ENCODE peak calls at places on chromosomes 4 and X, in nine cellular contexts. S is left cardiac atrium; L is activated effector memory CD4-positive, alpha-beta T cell treated with anti-CD3 and anti-CD28 coated beads, Interleukin-2, amount 50 U/mL, for 16 hours; A is T-helper 17 cell; G is testis; H is NCI-H345; Q is posterior cingulate gyrus; D is RPMI7951; P is EH. E is an unnamed sample.

GRCh38 chr4:77021614-77022089 is 54.1 kb downstream of the CCNI start:
- DNase-seq in S (no peak), L (no peak), A (no peak), G (peak), H (no peak), Q (no peak), D (no peak), P (peak), E (no peak)

GRCh38 chrX:1027133-1027532 is 185.3 kb downstream of the CRLF2 start:
- DNase-seq in S (no peak), L (no peak), A (no peak), G (no peak), H (no peak), Q (no peak), D (no peak), P (no peak), E (no peak)

GRCh38 chr4:10667651-10668341 is 16.8 kb downstream of the CLNK start:
- DNase-seq in S (no peak), L (no peak), A (no peak), G (no peak), H (peak), Q (no peak), D (no peak), P (no peak), E (no peak)

GRCh38 chr4:108885211-108885610 is 122.4 kb upstream of the ETNPPL start:
- DNase-seq in S (no peak), L (no peak), A (no peak), G (no peak), H (no peak), Q (no peak), D (peak), P (peak), E (no peak)

GRCh38 chr4:522438-522837 is 23.4 kb downstream of the PIGG start:
- DNase-seq in S (no peak), L (no peak), A (no peak), G (no peak), H (no peak), Q (no peak), D (no peak), P (no peak), E (no peak)

GRCh38 chrX:24100713-24101112 is 46.0 kb downstream of the EIF2S3 start:
- DNase-seq in S (no peak), L (no peak), A (no peak), G (no peak), H (no peak), Q (no peak), D (peak), P (peak), E (no peak)

GRCh38 chrX:130049821-130050220 is 60.5 kb downstream of the ELF4 start:
- DNase-seq in S (no peak), L (no peak), A (no peak), G (no peak), H (no peak), Q (no peak), D (no peak), P (no peak), E (no peak)

GRCh38 chr4:165191814-165192499 is 15.4 kb upstream of the KLHL2 start:
- DNase-seq in S (no peak), L (no peak), A (no peak), G (no peak), H (no peak), Q (no peak), D (no peak), P (no peak), E (no peak)

GRCh38 chr4:3291411-3291968 is 1.3 kb upstream of the RGS12 start:
- DNase-seq in S (no peak), L (no peak), A (no peak), G (no peak), H (no peak), Q (no peak), D (peak), P (no peak), E (peak)

GRCh38 chr4:25981749-25982148 is 67.7 kb downstream of the SMIM20 start:
- DNase-seq in S (peak), L (no peak), A (no peak), G (no peak), H (no peak), Q (no peak), D (no peak), P (no peak), E (no peak)

GRCh38 chr4:64584981-64585557 is 175.8 kb upstream of the TECRL start:
- DNase-seq in S (peak), L (no peak), A (no peak), G (peak), H (no peak), Q (no peak), D (peak), P (peak), E (peak)

GRCh38 chr4:56790566-56791175 is 30.8 kb downstream of the SPINK2 start:
- DNase-seq in S (no peak), L (no peak), A (no peak), G (no peak), H (no peak), Q (no peak), D (no peak), P (no peak), E (no peak)

GRCh38 chr4:123397276-123398150 is 918 bp downstream of the SPRY1 start:
- DNase-seq in S (peak), L (peak), A (peak), G (peak), H (peak), Q (peak), D (peak), P (peak), E (peak)

GRCh38 chr4:56674984-56675383 is 6.1 kb downstream of the HOPX start:
- DNase-seq in S (no peak), L (no peak), A (no peak), G (no peak), H (no peak), Q (no peak), D (no peak), P (no peak), E (no peak)

GRCh38 chr4:96833831-96834230 is 993.9 kb downstream of the PDHA2 start:
- DNase-seq in S (no peak), L (no peak), A (no peak), G (no peak), H (no peak), Q (no peak), D (no peak), P (no peak), E (no peak)

GRCh38 chr4:38678078-38678477 is 14.1 kb downstream of the KLF3 start:
- DNase-seq in S (no peak), L (no peak), A (no peak), G (no peak), H (no peak), Q (no peak), D (peak), P (peak), E (no peak)

GRCh38 chr4:53962516-53963225 is 101.7 kb downstream of the CHIC2 start:
- DNase-seq in S (no peak), L (no peak), A (no peak), G (no peak), H (no peak), Q (no peak), D (peak), P (peak), E (no peak)

GRCh38 chr4:3762753-3763511 is 3.3 kb upstream of the ADRA2C start:
- DNase-seq in S (no peak), L (no peak), A (no peak), G (no peak), H (no peak), Q (no peak), D (no peak), P (no peak), E (no peak)

GRCh38 chr4:44861756-44862155 is 135.4 kb upstream of the GNPDA2 start:
- DNase-seq in S (no peak), L (no peak), A (no peak), G (no peak), H (no peak), Q (no peak), D (no peak), P (no peak), E (no peak)

GRCh38 chr4:152342293-152342692 is 193.6 kb downstream of the FBXW7 start:
- DNase-seq in S (no peak), L (no peak), A (no peak), G (no peak), H (no peak), Q (no peak), D (peak), P (peak), E (peak)

GRCh38 chrX:72539822-72540221 is 32.8 kb downstream of the HDAC8 start:
- DNase-seq in S (no peak), L (no peak), A (no peak), G (peak), H (no peak), Q (no peak), D (no peak), P (no peak), E (no peak)

GRCh38 chrX:74902806-74903205 is 22.4 kb downstream of the NEXMIF start:
- DNase-seq in S (no peak), L (no peak), A (no peak), G (no peak), H (peak), Q (no peak), D (no peak), P (no peak), E (no peak)

GRCh38 chr4:139959398-139959797 is 194.6 kb downstream of the MAML3 start:
- DNase-seq in S (no peak), L (no peak), A (no peak), G (no peak), H (no peak), Q (no peak), D (no peak), P (no peak), E (no peak)

GRCh38 chrX:120020305-120020704 is 57.2 kb downstream of the RHOXF2B start:
- DNase-seq in S (no peak), L (no peak), A (no peak), G (no peak), H (no peak), Q (no peak), D (no peak), P (no peak), E (no peak)

GRCh38 chr4:9781343-9782135 is at the start of gene DRD5:
- DNase-seq in S (no peak), L (no peak), A (no peak), G (no peak), H (no peak), Q (no peak), D (no peak), P (no peak), E (no peak)

GRCh38 chr4:157992038-157992706 is 180.7 kb downstream of the GASK1B start:
- DNase-seq in S (no peak), L (no peak), A (no peak), G (peak), H (peak), Q (peak), D (peak), P (peak), E (peak)

GRCh38 chr4:115424852-115425251 is 311.4 kb upstream of the NDST4 start:
- DNase-seq in S (no peak), L (no peak), A (no peak), G (no peak), H (no peak), Q (no peak), D (no peak), P (no peak), E (no peak)